ENCODE peak calls at places on chromosomes 4 and X, in seven cellular contexts. U is choroid plexus epithelial cell; W is OCI-LY7; C is dermis microvascular lymphatic vessel endothelial cell; V is AG08396; E is tibial nerve; G is CD4-positive, CD25-positive, alpha-beta regulatory T cell. J is an unnamed sample.

GRCh38 chrX:121831601-121832000 is 784.2 kb downstream of the GLUD2 start:
- DNase-seq in C (no peak), W (no peak), G (no peak), E (no peak), U (peak; percentile 37), V (no peak), J (no peak)

GRCh38 chr4:150090836-150091235 is 12.6 kb downstream of the DCLK2 start:
- DNase-seq in U (no peak), E (no peak), C (no peak), W (no peak), V (no peak), G (no peak), J (no peak)

GRCh38 chr4:165288226-165288625 is 39.2 kb upstream of the MSMO1 start:
- DNase-seq in E (no peak), V (no peak), C (no peak), G (no peak), U (no peak), W (no peak), J (no peak)

GRCh38 chr4:77040265-77040664 is 35.5 kb downstream of the CCNI start:
- DNase-seq in U (peak; percentile 81), C (peak; percentile 48), V (no peak), W (no peak), E (no peak), G (no peak), J (no peak)

GRCh38 chr4:98746530-98746929 is 88.1 kb upstream of the TSPAN5 start:
- DNase-seq in E (no peak), C (peak; percentile 68), V (no peak), W (no peak), U (no peak), G (no peak), J (no peak)

GRCh38 chrX:68504237-68504636 is 5.4 kb downstream of the YIPF6 start:
- DNase-seq in C (peak; percentile 33), G (peak; percentile 41), W (no peak), U (peak; percentile 65), V (peak; percentile 29), E (no peak), J (peak; percentile 61)

GRCh38 chrX:3811331-3812311 is 98.2 kb upstream of the PRKX start:
- DNase-seq in V (peak; percentile 19), U (peak; percentile 69), C (peak; percentile 49), W (peak; percentile 58), G (peak; percentile 28), E (no peak), J (peak; percentile 60)

GRCh38 chrX:12987340-12987739 is 12.4 kb downstream of the TMSB4X start:
- DNase-seq in V (no peak), E (no peak), U (no peak), C (no peak), W (no peak), G (no peak), J (no peak)

GRCh38 chrX:8913665-8914409 is 112.7 kb upstream of the FAM9A start:
- DNase-seq in C (no peak), W (no peak), V (peak; percentile 30), G (no peak), E (no peak), U (peak; percentile 10), J (no peak)

GRCh38 chr4:126533176-126533575 is 1099.6 kb upstream of the INTU start:
- DNase-seq in G (no peak), U (peak; percentile 18), V (no peak), C (no peak), W (no peak), E (no peak), J (no peak)

GRCh38 chr4:179867300-179867878 is 2375.8 kb upstream of the TENM3 start:
- DNase-seq in V (peak; percentile 3), E (no peak), G (no peak), U (peak; percentile 1), C (no peak), W (peak; percentile 82), J (peak; percentile 17)

GRCh38 chr4:173793937-173794510 is 264.0 kb upstream of the HAND2 start:
- DNase-seq in C (no peak), E (no peak), W (no peak), G (no peak), V (peak; percentile 19), U (peak; percentile 17), J (no peak)

GRCh38 chr4:170697045-170697444 is 607.3 kb upstream of the AADAT start:
- DNase-seq in E (no peak), W (no peak), V (no peak), C (no peak), G (no peak), U (no peak), J (no peak)